ENCODE peak calls at places on chromosomes 11 and 22, in six cellular contexts. One of them, this sample, is unnamed.

GRCh38 chr22:26547426-26547825 is 35.2 kb upstream of the TFIP11 start:
- DNase-seq in esophagus squamous epithelium: no peak
- DNase-seq in OCI-LY7: no peak
- DNase-seq in lung: no peak
- DNase-seq in K562: no peak
- DNase-seq in A549: no peak
- DNase-seq in this sample: no peak

GRCh38 chr11:130871616-130872015 is 44.7 kb downstream of the SNX19 start:
- DNase-seq in esophagus squamous epithelium: no peak
- DNase-seq in OCI-LY7: no peak
- DNase-seq in lung: no peak
- DNase-seq in K562: no peak
- DNase-seq in A549: no peak
- DNase-seq in this sample: no peak

GRCh38 chr11:107157809-107158187 is 139.5 kb upstream of the GUCY1A2 start:
- DNase-seq in esophagus squamous epithelium: no peak
- DNase-seq in OCI-LY7: no peak
- DNase-seq in lung: no peak
- DNase-seq in K562: no peak
- DNase-seq in A549: no peak
- DNase-seq in this sample: no peak

GRCh38 chr11:20511982-20512381 is 87.4 kb upstream of the SLC6A5 start:
- DNase-seq in esophagus squamous epithelium: no peak
- DNase-seq in OCI-LY7: no peak
- DNase-seq in lung: no peak
- DNase-seq in K562: no peak
- DNase-seq in A549: no peak
- DNase-seq in this sample: no peak

GRCh38 chr22:19066531-19067271 is 55.5 kb downstream of the DGCR2 start:
- DNase-seq in esophagus squamous epithelium: no peak
- DNase-seq in OCI-LY7: no peak
- DNase-seq in lung: no peak
- DNase-seq in K562: no peak
- DNase-seq in A549: no peak
- DNase-seq in this sample: no peak

GRCh38 chr22:31818481-31819392 is 64.9 kb downstream of the DEPDC5 start:
- DNase-seq in esophagus squamous epithelium: no peak
- DNase-seq in OCI-LY7: no peak
- DNase-seq in lung: no peak
- DNase-seq in K562: peak; percentile 9
- DNase-seq in A549: no peak
- DNase-seq in this sample: no peak

GRCh38 chr22:49971232-49972162 is 10.9 kb downstream of the PIM3 start:
- DNase-seq in esophagus squamous epithelium: no peak
- DNase-seq in OCI-LY7: no peak
- DNase-seq in lung: peak; percentile 86
- DNase-seq in K562: peak; percentile 87
- DNase-seq in A549: peak; percentile 33
- DNase-seq in this sample: no peak

GRCh38 chr11:75766449-75767227 is 1.9 kb upstream of the DGAT2 start:
- DNase-seq in esophagus squamous epithelium: no peak
- DNase-seq in OCI-LY7: no peak
- DNase-seq in lung: no peak
- DNase-seq in K562: no peak
- DNase-seq in A549: no peak
- DNase-seq in this sample: no peak

GRCh38 chr11:87372068-87372467 is 334.3 kb downstream of the TMEM135 start:
- DNase-seq in esophagus squamous epithelium: no peak
- DNase-seq in OCI-LY7: no peak
- DNase-seq in lung: no peak
- DNase-seq in K562: no peak
- DNase-seq in A549: no peak
- DNase-seq in this sample: no peak

GRCh38 chr11:13761250-13761649 is 92.8 kb downstream of the FAR1 start:
- DNase-seq in esophagus squamous epithelium: no peak
- DNase-seq in OCI-LY7: no peak
- DNase-seq in lung: no peak
- DNase-seq in K562: no peak
- DNase-seq in A549: no peak
- DNase-seq in this sample: no peak

GRCh38 chr11:20376162-20376561 is 11.4 kb upstream of the PRMT3 start:
- DNase-seq in esophagus squamous epithelium: no peak
- DNase-seq in OCI-LY7: no peak
- DNase-seq in lung: no peak
- DNase-seq in K562: no peak
- DNase-seq in A549: no peak
- DNase-seq in this sample: no peak

GRCh38 chr11:61141601-61142028 is 19.6 kb downstream of the VPS37C start:
- DNase-seq in esophagus squamous epithelium: no peak
- DNase-seq in OCI-LY7: peak; percentile 75
- DNase-seq in lung: no peak
- DNase-seq in K562: peak; percentile 56
- DNase-seq in A549: no peak
- DNase-seq in this sample: no peak

GRCh38 chr22:20393705-20394476 is at the start of gene ZNF74:
- DNase-seq in esophagus squamous epithelium: peak; percentile 34
- DNase-seq in OCI-LY7: no peak
- DNase-seq in lung: peak; percentile 88
- DNase-seq in K562: peak; percentile 100
- DNase-seq in A549: peak; percentile 31
- DNase-seq in this sample: peak; percentile 62

GRCh38 chr22:19147193-19147780 is 2.8 kb downstream of the GSC2 start:
- DNase-seq in esophagus squamous epithelium: no peak
- DNase-seq in OCI-LY7: no peak
- DNase-seq in lung: no peak
- DNase-seq in K562: no peak
- DNase-seq in A549: no peak
- DNase-seq in this sample: no peak

GRCh38 chr11:68256331-68256741 is 15.4 kb downstream of the C11orf24 start:
- DNase-seq in esophagus squamous epithelium: no peak
- DNase-seq in OCI-LY7: no peak
- DNase-seq in lung: no peak
- DNase-seq in K562: no peak
- DNase-seq in A549: no peak
- DNase-seq in this sample: no peak

GRCh38 chr11:131447898-131448297 is 77.5 kb downstream of the NTM start:
- DNase-seq in esophagus squamous epithelium: no peak
- DNase-seq in OCI-LY7: no peak
- DNase-seq in lung: no peak
- DNase-seq in K562: no peak
- DNase-seq in A549: no peak
- DNase-seq in this sample: no peak

GRCh38 chr11:58980159-58980843 is 41.0 kb downstream of the GLYATL1 start:
- DNase-seq in esophagus squamous epithelium: no peak
- DNase-seq in OCI-LY7: no peak
- DNase-seq in lung: no peak
- DNase-seq in K562: no peak
- DNase-seq in A549: no peak
- DNase-seq in this sample: no peak

GRCh38 chr22:49968831-49969661 is 8.5 kb downstream of the PIM3 start:
- DNase-seq in esophagus squamous epithelium: no peak
- DNase-seq in OCI-LY7: no peak
- DNase-seq in lung: no peak
- DNase-seq in K562: no peak
- DNase-seq in A549: no peak
- DNase-seq in this sample: peak; percentile 62

GRCh38 chr22:46262449-46263207 is 515 bp downstream of the PKDREJ start:
- DNase-seq in esophagus squamous epithelium: no peak
- DNase-seq in OCI-LY7: no peak
- DNase-seq in lung: peak; percentile 74
- DNase-seq in K562: no peak
- DNase-seq in A549: no peak
- DNase-seq in this sample: no peak

GRCh38 chr11:22337571-22338464 is at the start of gene SLC17A6:
- DNase-seq in esophagus squamous epithelium: no peak
- DNase-seq in OCI-LY7: peak; percentile 4
- DNase-seq in lung: no peak
- DNase-seq in K562: peak; percentile 44
- DNase-seq in A549: no peak
- DNase-seq in this sample: no peak

GRCh38 chr22:29727248-29727551 is 7.4 kb downstream of the CABP7 start:
- DNase-seq in esophagus squamous epithelium: no peak
- DNase-seq in OCI-LY7: peak; percentile 30
- DNase-seq in lung: no peak
- DNase-seq in K562: peak; percentile 71
- DNase-seq in A549: peak; percentile 51
- DNase-seq in this sample: no peak

GRCh38 chr11:33891714-33892327 is at the start of gene LMO2:
- DNase-seq in esophagus squamous epithelium: no peak
- DNase-seq in OCI-LY7: no peak
- DNase-seq in lung: no peak
- DNase-seq in K562: peak; percentile 82
- DNase-seq in A549: no peak
- DNase-seq in this sample: no peak

GRCh38 chr11:112292785-112293407 is 32.2 kb upstream of the PLET1 start:
- DNase-seq in esophagus squamous epithelium: no peak
- DNase-seq in OCI-LY7: no peak
- DNase-seq in lung: peak; percentile 67
- DNase-seq in K562: no peak
- DNase-seq in A549: no peak
- DNase-seq in this sample: peak; percentile 36

DNA sequence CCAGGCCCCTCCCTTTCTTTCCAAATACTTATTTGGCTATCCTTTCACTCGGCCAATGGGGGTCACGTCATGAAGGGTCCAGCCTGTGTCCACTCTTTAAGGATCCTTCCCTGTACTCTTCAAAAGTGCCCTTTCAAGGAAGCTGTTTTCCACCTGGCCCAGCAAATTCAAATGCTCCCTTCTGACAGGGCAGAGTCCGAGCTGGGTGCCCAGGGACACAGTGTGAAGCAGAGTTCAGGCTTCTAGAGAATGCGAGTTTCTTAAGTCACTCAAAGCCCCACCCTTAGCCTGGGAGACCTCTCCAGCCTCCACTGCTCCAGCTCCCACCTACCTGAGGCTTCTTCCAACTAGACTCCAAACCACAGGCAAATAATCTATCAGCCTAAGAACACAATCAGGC is 5.5 kb upstream of the APOA1 start:
- DNase-seq in esophagus squamous epithelium: no peak
- DNase-seq in OCI-LY7: no peak
- DNase-seq in lung: no peak
- DNase-seq in K562: no peak
- DNase-seq in A549: no peak
- DNase-seq in this sample: no peak
- H3K4me1 ChIP-seq in esophagus squamous epithelium: no peaks in the 10 kb centered on the region
- H3K4me1 ChIP-seq in OCI-LY7: no peaks in the 10 kb centered on the region
- H3K4me1 ChIP-seq in lung: no peaks in the 10 kb centered on the region
- H3K4me1 ChIP-seq in K562: peaks cover 13% of the 10 kb centered on the region
- H3K4me1 ChIP-seq in A549: no peaks in the 10 kb centered on the region
- H3K4me1 ChIP-seq in this sample: no peaks in the 10 kb centered on the region

DNA sequence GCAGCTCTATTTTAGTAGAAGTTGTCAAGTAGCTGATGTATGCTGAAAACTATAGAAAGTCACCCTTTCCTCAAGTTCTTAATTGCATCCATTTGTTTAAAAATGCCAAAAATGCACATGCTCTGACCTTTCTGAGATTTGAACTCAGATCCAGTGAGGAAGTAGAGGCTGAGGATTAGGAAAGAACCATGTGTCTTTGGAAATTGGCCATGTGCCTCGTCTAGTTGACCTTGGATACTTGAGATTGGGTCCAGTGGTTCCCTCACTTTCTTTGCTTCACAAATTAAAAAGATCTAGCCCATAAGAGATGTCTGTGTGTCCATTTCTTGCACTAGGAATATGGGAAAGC is 128.3 kb downstream of the MAML2 start:
- DNase-seq in esophagus squamous epithelium: no peak
- DNase-seq in OCI-LY7: no peak
- DNase-seq in lung: no peak
- DNase-seq in K562: no peak
- DNase-seq in A549: no peak
- DNase-seq in this sample: no peak
- H3K4me1 ChIP-seq in esophagus squamous epithelium: peaks cover 70% of the 10 kb centered on the region
- H3K4me1 ChIP-seq in OCI-LY7: peaks cover 70% of the 10 kb centered on the region
- H3K4me1 ChIP-seq in lung: peaks cover 40% of the 10 kb centered on the region
- H3K4me1 ChIP-seq in K562: peaks cover 59% of the 10 kb centered on the region
- H3K4me1 ChIP-seq in A549: peaks cover 51% of the 10 kb centered on the region
- H3K4me1 ChIP-seq in this sample: peaks cover 18% of the 10 kb centered on the region

GRCh38 chr11:19365743-19366410 is 125.1 kb upstream of the E2F8 start:
- DNase-seq in esophagus squamous epithelium: no peak
- DNase-seq in OCI-LY7: no peak
- DNase-seq in lung: no peak
- DNase-seq in K562: no peak
- DNase-seq in A549: no peak
- DNase-seq in this sample: no peak
- H3K4me1 ChIP-seq in esophagus squamous epithelium: peaks cover 47% of the 10 kb centered on the region
- H3K4me1 ChIP-seq in OCI-LY7: peaks cover 6% of the 10 kb centered on the region
- H3K4me1 ChIP-seq in lung: peaks cover 9% of the 10 kb centered on the region
- H3K4me1 ChIP-seq in K562: no peaks in the 10 kb centered on the region
- H3K4me1 ChIP-seq in A549: peaks cover 11% of the 10 kb centered on the region
- H3K4me1 ChIP-seq in this sample: peaks cover 4% of the 10 kb centered on the region

GRCh38 chr22:43409046-43409445 is 2.8 kb upstream of the MPPED1 start:
- DNase-seq in esophagus squamous epithelium: no peak
- DNase-seq in OCI-LY7: no peak
- DNase-seq in lung: no peak
- DNase-seq in K562: no peak
- DNase-seq in A549: no peak
- DNase-seq in this sample: no peak
- H3K4me1 ChIP-seq in esophagus squamous epithelium: peaks cover 19% of the 10 kb centered on the region
- H3K4me1 ChIP-seq in OCI-LY7: no peaks in the 10 kb centered on the region
- H3K4me1 ChIP-seq in lung: no peaks in the 10 kb centered on the region
- H3K4me1 ChIP-seq in K562: no peaks in the 10 kb centered on the region
- H3K4me1 ChIP-seq in A549: no peaks in the 10 kb centered on the region
- H3K4me1 ChIP-seq in this sample: no peaks in the 10 kb centered on the region

This sample was measured in ascending aorta.